ENCODE peak calls at places on chromosomes 16 and 17, in five cellular contexts. K, W, T, J and F are unnamed samples.

GRCh38 chr16:10245002-10245401 is 62.8 kb upstream of the GRIN2A start:
- DNase-seq in T (no peak), J (no peak), W (no peak), K (no peak), F (no peak)

GRCh38 chr16:30060354-30061194 is 5.0 kb upstream of the ALDOA start:
- DNase-seq in J (no peak), W (no peak), K (no peak), T (no peak), F (no peak)

GRCh38 chr17:17171991-17172939 is 33.9 kb downstream of the PLD6 start:
- DNase-seq in J (no peak), K (no peak), T (no peak), W (no peak), F (no peak)

GRCh38 chr17:21129023-21129681 is 2.4 kb downstream of the DHRS7B start:
- DNase-seq in J (peak), T (no peak), W (peak), K (no peak), F (peak)

GRCh38 chr16:66537236-66537635 is 12.7 kb downstream of the TK2 start:
- DNase-seq in W (no peak), K (no peak), T (no peak), J (no peak), F (no peak)

GRCh38 chr17:40341808-40342574 is 22.5 kb downstream of the GJD3 start:
- DNase-seq in K (no peak), W (peak), J (no peak), T (peak), F (no peak)

GRCh38 chr16:31371008-31371407 is 16.0 kb downstream of the ITGAX start:
- DNase-seq in T (no peak), K (no peak), W (no peak), J (no peak), F (no peak)

GRCh38 chr16:77273815-77274214 is 74.6 kb downstream of the SYCE1L start:
- DNase-seq in T (peak), J (no peak), K (no peak), W (no peak), F (no peak)

GRCh38 chr17:17121162-17121561 is 78.9 kb downstream of the MPRIP start:
- DNase-seq in W (no peak), T (no peak), J (no peak), K (no peak), F (no peak)

GRCh38 chr17:12737740-12738469 is 51.4 kb upstream of the ARHGAP44 start:
- DNase-seq in K (no peak), J (no peak), T (no peak), W (no peak), F (no peak)

GRCh38 chr17:31136319-31136718 is 41.5 kb downstream of the NF1 start:
- DNase-seq in J (no peak), W (no peak), T (no peak), K (no peak), F (no peak)

GRCh38 chr16:49528564-49529150 is 155.1 kb downstream of the C16orf78 start:
- DNase-seq in T (no peak), K (no peak), J (no peak), W (peak), F (no peak)

GRCh38 chr16:58515125-58515870 is at the start of gene SETD6:
- DNase-seq in T (peak), J (peak), K (peak), W (peak), F (peak)

GRCh38 chr17:2935622-2936021 is 127.8 kb downstream of the OR1D5 start:
- DNase-seq in W (no peak), J (no peak), T (no peak), K (no peak), F (no peak)

GRCh38 chr17:6995500-6996255 is at the start of gene ALOX12:
- DNase-seq in J (no peak), T (no peak), W (no peak), K (no peak), F (no peak)

GRCh38 chr17:78706271-78706915 is 75.7 kb downstream of the CYTH1 start:
- DNase-seq in J (no peak), W (no peak), K (no peak), T (no peak), F (no peak)

GRCh38 chr16:87178977-87179376 is 138.2 kb downstream of the C16orf95 start:
- DNase-seq in K (no peak), J (no peak), W (peak), T (no peak), F (no peak)

GRCh38 chr16:80656731-80657150 is 115.9 kb downstream of the DYNLRB2 start:
- DNase-seq in J (no peak), T (no peak), W (no peak), K (peak), F (no peak)

GRCh38 chr16:2926660-2927646 is 15.2 kb downstream of the FLYWCH1 start:
- DNase-seq in T (peak), W (peak), K (peak), J (peak), F (peak)

GRCh38 chr17:80649672-80650338 is 105.2 kb downstream of the RPTOR start:
- DNase-seq in K (peak), T (no peak), W (peak), J (peak), F (peak)

GRCh38 chr16:30518552-30518951 is 7.8 kb downstream of the ZNF768 start:
- DNase-seq in K (no peak), W (no peak), J (no peak), T (no peak), F (no peak)

GRCh38 chr17:83096401-83097220 is 17.2 kb downstream of the METRNL start:
- DNase-seq in T (no peak), J (no peak), W (no peak), K (no peak), F (no peak)

GRCh38 chr16:24853830-24854229 is 8.1 kb downstream of the SLC5A11 start:
- DNase-seq in T (no peak), K (no peak), W (peak), J (no peak), F (peak)

GRCh38 chr17:77610980-77611641 is 347.4 kb upstream of the TNRC6C start:
- DNase-seq in K (no peak), J (no peak), W (no peak), T (no peak), F (no peak)

GRCh38 chr17:35568561-35568960 is 7.9 kb upstream of the SLFN14 start:
- DNase-seq in T (no peak), K (peak), W (peak), J (no peak), F (no peak)

GRCh38 chr17:63498621-63499195 is 21.8 kb downstream of the ACE start:
- DNase-seq in K (no peak), J (peak), W (peak), T (no peak), F (no peak)

GRCh38 chr16:11087691-11088431 is 143.5 kb downstream of the CLEC16A start:
- DNase-seq in W (no peak), K (peak), T (no peak), J (no peak), F (no peak)

GRCh38 chr17:63694974-63695773 is 4.8 kb downstream of the LIMD2 start:
- DNase-seq in J (no peak), T (no peak), W (no peak), K (no peak), F (no peak)

GRCh38 chr17:57102122-57102521 is 17.1 kb downstream of the AKAP1 start:
- DNase-seq in J (no peak), T (no peak), W (no peak), K (no peak), F (no peak)

GRCh38 chr17:7944321-7944720 is 12.3 kb downstream of the CNTROB start:
- DNase-seq in K (no peak), T (no peak), W (no peak), J (no peak), F (no peak)

GRCh38 chr17:17303010-17303846 is at the start of gene NT5M:
- DNase-seq in W (peak), J (no peak), T (peak), K (peak), F (peak)

GRCh38 chr17:79960788-79961522 is 74.7 kb downstream of the TBC1D16 start:
- DNase-seq in T (no peak), J (no peak), K (no peak), W (peak), F (no peak)

GRCh38 chr17:81833921-81834830 is 674 bp downstream of the PPP1R27 start:
- DNase-seq in T (no peak), K (no peak), J (no peak), W (no peak), F (no peak)

GRCh38 chr17:29178750-29179231 is 1.4 kb downstream of the MYO18A start:
- DNase-seq in T (no peak), J (no peak), W (no peak), K (no peak), F (no peak)

GRCh38 chr17:10217916-10218315 is 19.5 kb upstream of the GAS7 start:
- DNase-seq in K (no peak), J (no peak), T (no peak), W (peak), F (no peak)

GRCh38 chr17:41578971-41579370 is 7.1 kb upstream of the KRT9 start:
- DNase-seq in K (no peak), T (no peak), W (no peak), J (no peak), F (no peak)

GRCh38 chr17:62703269-62703775 is 75.9 kb downstream of the MRC2 start:
- DNase-seq in K (peak), T (no peak), W (no peak), J (no peak), F (no peak)